ENCODE peak calls at places on chromosomes 5 and 9, in four cellular contexts. One of them, this sample, is unnamed.

GRCh38 chr9:34584970-34585369 is 4.6 kb downstream of the CNTFR start:
- DNase-seq in SK-N-SH: no peak
- DNase-seq in A549: no peak
- DNase-seq in HepG2: no peak
- DNase-seq in this sample: no peak

GRCh38 chr5:156328766-156329165 is 1.8 kb downstream of the SGCD start:
- DNase-seq in A549: no peak
- DNase-seq in HepG2: no peak
- DNase-seq in SK-N-SH: no peak
- DNase-seq in this sample: no peak

GRCh38 chr9:133967024-133967741 is 24.9 kb downstream of the VAV2 start:
- DNase-seq in HepG2: no peak
- DNase-seq in A549: no peak
- DNase-seq in SK-N-SH: no peak
- DNase-seq in this sample: no peak

GRCh38 chr9:104738452-104738851 is 9.0 kb upstream of the NIPSNAP3A start:
- DNase-seq in HepG2: no peak
- DNase-seq in SK-N-SH: no peak
- DNase-seq in A549: no peak
- DNase-seq in this sample: no peak

GRCh38 chr5:158303883-158304282 is 444.9 kb upstream of the CLINT1 start:
- DNase-seq in A549: no peak
- DNase-seq in SK-N-SH: no peak
- DNase-seq in HepG2: no peak
- DNase-seq in this sample: no peak

GRCh38 chr9:37466037-37466709 is 923 bp upstream of the ZBTB5 start:
- DNase-seq in A549: peak; percentile 93
- DNase-seq in HepG2: peak; percentile 25
- DNase-seq in SK-N-SH: peak; percentile 66
- DNase-seq in this sample: no peak

GRCh38 chr9:75451045-75451444 is 362.7 kb downstream of the OSTF1 start:
- DNase-seq in SK-N-SH: no peak
- DNase-seq in A549: no peak
- DNase-seq in HepG2: no peak
- DNase-seq in this sample: no peak

GRCh38 chr5:36177715-36178556 is 26.0 kb downstream of the SKP2 start:
- DNase-seq in A549: peak; percentile 56
- DNase-seq in SK-N-SH: peak; percentile 32
- DNase-seq in HepG2: peak; percentile 48
- DNase-seq in this sample: no peak

GRCh38 chr9:107935931-107936330 is 446.4 kb upstream of the KLF4 start:
- DNase-seq in A549: no peak
- DNase-seq in SK-N-SH: no peak
- DNase-seq in HepG2: no peak
- DNase-seq in this sample: no peak

GRCh38 chr9:85605905-85606304 is 135.8 kb downstream of the AGTPBP1 start:
- DNase-seq in A549: no peak
- DNase-seq in SK-N-SH: no peak
- DNase-seq in HepG2: no peak
- DNase-seq in this sample: no peak
- TF ChIP-seq PBX3 in A549: no peak
- TF ChIP-seq PBX3 in SK-N-SH: no peak
- TF ChIP-seq PBX3 in HepG2: no peak
- TF ChIP-seq PBX3 in this sample: no peak

GRCh38 chr5:179906795-179907569 is 715 bp downstream of the TBC1D9B start:
- DNase-seq in SK-N-SH: peak; percentile 79
- DNase-seq in A549: no peak
- DNase-seq in HepG2: no peak
- DNase-seq in this sample: no peak
- H3K4me3 ChIP-seq in SK-N-SH: peak overlapping the region; percentile 76
- H3K4me3 ChIP-seq in A549: peak overlapping the region; percentile 67
- H3K4me3 ChIP-seq in HepG2: peak overlapping the region; percentile 86
- H3K4me3 ChIP-seq in this sample: peak overlapping the region; percentile 94

DNA sequence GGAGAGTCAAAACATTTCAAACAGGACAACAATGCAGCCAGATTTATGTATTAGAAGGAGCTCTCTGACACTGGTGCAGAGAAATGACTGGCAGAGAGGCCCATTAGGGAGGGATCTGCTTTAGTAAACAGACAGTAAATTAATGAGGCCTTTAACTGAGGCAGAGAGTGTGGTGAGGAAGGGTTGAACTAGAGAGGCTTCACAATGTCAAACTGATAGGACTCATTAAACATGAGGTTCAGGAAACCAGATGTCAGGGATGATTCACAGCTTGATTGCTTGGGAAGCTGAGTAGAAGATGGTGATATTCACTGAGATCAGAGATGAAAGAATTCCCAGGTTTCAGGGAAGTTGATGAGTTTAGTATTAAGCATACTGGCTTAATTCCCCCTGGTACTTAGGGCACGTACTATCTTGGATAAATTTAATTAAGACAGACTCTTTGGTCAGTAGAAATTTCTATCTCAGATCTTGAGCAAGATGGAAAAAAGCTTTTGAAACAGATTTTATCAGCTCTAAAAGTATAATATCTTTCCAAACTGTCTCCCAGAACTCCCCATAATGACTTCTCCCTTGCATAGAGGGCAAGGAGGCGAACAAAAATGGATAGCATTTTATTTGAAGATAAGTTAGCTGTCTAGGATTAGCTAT is 8.6 kb upstream of the MUSK start:
- DNase-seq in HepG2: no peak
- DNase-seq in SK-N-SH: peak; percentile 32
- DNase-seq in A549: no peak
- DNase-seq in this sample: no peak
- TF ChIP-seq PBX3 in HepG2: no peak
- TF ChIP-seq PBX3 in SK-N-SH: peak; percentile 98
- TF ChIP-seq PBX3 in A549: no peak
- TF ChIP-seq PBX3 in this sample: no peak

GRCh38 chr5:151094861-151095260 is 14.0 kb upstream of the TNIP1 start:
- DNase-seq in HepG2: no peak
- DNase-seq in A549: no peak
- DNase-seq in SK-N-SH: no peak
- DNase-seq in this sample: no peak

GRCh38 chr5:151093476-151093889 is 12.6 kb upstream of the TNIP1 start:
- DNase-seq in HepG2: no peak
- DNase-seq in SK-N-SH: no peak
- DNase-seq in A549: peak; percentile 58
- DNase-seq in this sample: no peak

GRCh38 chr5:151095341-151096000 is 14.6 kb upstream of the TNIP1 start:
- DNase-seq in A549: peak; percentile 41
- DNase-seq in SK-N-SH: peak; percentile 36
- DNase-seq in HepG2: no peak
- DNase-seq in this sample: no peak

GRCh38 chr5:151094054-151094858 is 13.4 kb upstream of the TNIP1 start:
- DNase-seq in A549: peak; percentile 48
- DNase-seq in HepG2: no peak
- DNase-seq in SK-N-SH: no peak
- DNase-seq in this sample: no peak

DNA sequence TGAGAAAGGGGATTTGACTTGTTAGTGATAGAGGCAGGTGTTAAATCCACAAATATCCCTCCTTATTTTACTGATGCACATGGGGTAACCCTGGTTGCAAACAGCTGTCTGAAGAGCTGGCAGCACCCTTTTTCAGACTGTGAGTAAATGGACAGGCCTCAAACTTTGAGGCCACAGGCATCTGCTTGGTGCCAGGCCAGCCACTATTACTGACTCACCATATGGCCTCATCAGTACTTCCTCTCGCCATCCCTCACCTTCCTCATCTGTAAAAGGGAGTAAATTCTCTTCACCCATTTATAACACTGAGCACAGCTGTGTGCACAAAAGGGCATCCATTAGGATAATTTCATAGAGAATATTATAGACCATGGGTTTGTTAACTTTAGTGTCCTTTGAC is 11.9 kb upstream of the TNIP1 start:
- DNase-seq in SK-N-SH: no peak
- DNase-seq in HepG2: no peak
- DNase-seq in A549: no peak
- DNase-seq in this sample: no peak
- H3K4me3 ChIP-seq in SK-N-SH: no peak overlapping the region
- H3K4me3 ChIP-seq in HepG2: no peak overlapping the region
- H3K4me3 ChIP-seq in A549: no peak overlapping the region
- H3K4me3 ChIP-seq in this sample: no peak overlapping the region

DNA sequence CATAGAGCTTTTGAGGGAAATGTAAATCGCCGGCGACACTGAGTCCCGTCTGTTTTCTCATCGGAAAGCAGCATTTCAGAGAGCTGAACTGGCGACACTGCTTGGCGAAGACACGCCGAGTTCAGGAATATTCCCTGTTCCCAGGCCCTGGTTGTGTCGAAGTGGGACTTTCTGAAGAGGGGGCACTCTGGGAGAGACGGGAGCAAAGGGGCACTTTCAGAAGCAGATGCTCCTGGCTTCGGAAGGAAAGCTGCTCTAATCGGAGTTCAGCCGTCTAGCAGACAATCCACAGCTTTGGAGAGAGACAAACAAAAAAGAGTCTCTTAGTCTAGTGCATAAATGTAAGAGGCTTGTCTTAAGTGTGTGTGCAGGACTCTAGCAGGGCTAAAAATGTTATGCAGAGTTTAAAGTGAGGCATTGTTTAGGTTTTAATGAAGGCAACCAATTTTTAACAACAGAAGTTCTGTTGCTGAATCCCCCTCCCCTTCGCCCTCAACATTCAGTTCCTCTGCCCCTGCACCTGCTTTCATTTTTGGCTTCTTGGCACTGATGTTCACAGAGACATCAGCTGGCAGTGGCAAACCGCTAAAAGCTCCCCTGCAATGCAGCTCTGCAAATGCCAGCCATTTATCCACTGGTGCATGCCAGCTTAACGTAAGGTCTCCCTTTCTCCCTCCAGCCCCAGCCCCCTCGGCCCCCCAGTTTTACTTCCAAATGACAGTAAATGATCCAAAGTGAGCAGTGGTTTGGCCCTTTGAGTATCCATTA is 289.5 kb upstream of the MPDZ start:
- DNase-seq in SK-N-SH: no peak
- DNase-seq in HepG2: no peak
- DNase-seq in A549: no peak
- DNase-seq in this sample: no peak
- TF ChIP-seq PBX3 in SK-N-SH: no peak
- TF ChIP-seq PBX3 in HepG2: no peak
- TF ChIP-seq PBX3 in A549: no peak
- TF ChIP-seq PBX3 in this sample: no peak

GRCh38 chr5:115072266-115073056 is 97.2 kb downstream of the TRIM36 start:
- DNase-seq in HepG2: no peak
- DNase-seq in A549: no peak
- DNase-seq in SK-N-SH: no peak
- DNase-seq in this sample: no peak
- H3K4me3 ChIP-seq in HepG2: no peak overlapping the region
- H3K4me3 ChIP-seq in A549: no peak overlapping the region
- H3K4me3 ChIP-seq in SK-N-SH: no peak overlapping the region
- H3K4me3 ChIP-seq in this sample: no peak overlapping the region

GRCh38 chr5:160685219-160685618 is 166.8 kb downstream of the ATP10B start:
- DNase-seq in HepG2: no peak
- DNase-seq in A549: no peak
- DNase-seq in SK-N-SH: no peak
- DNase-seq in this sample: no peak

DNA sequence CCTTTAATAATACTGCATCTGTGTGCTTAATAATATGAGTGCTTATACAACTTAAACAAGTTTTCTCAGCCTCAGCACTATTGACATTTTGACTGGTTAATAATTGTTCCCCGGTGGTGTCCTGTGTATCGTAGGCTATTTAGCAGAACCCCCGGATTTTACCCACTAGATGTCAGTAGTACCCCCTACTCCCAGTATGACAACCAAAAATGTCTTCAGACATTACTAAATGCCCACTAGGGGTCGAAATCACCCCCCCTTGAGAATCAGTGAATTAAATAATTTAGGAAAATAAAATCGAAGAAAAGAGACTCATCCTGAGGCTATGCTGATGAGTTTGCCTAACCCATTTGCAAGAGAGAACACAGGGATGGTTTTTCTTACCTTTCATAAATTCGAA is 166.3 kb downstream of the ATP10B start:
- DNase-seq in HepG2: peak; percentile 45
- DNase-seq in A549: peak; percentile 9
- DNase-seq in SK-N-SH: peak; percentile 18
- DNase-seq in this sample: peak; percentile 13
- TF ChIP-seq PBX3 in HepG2: no peak
- TF ChIP-seq PBX3 in A549: no peak
- TF ChIP-seq PBX3 in SK-N-SH: no peak
- TF ChIP-seq PBX3 in this sample: no peak

DNA sequence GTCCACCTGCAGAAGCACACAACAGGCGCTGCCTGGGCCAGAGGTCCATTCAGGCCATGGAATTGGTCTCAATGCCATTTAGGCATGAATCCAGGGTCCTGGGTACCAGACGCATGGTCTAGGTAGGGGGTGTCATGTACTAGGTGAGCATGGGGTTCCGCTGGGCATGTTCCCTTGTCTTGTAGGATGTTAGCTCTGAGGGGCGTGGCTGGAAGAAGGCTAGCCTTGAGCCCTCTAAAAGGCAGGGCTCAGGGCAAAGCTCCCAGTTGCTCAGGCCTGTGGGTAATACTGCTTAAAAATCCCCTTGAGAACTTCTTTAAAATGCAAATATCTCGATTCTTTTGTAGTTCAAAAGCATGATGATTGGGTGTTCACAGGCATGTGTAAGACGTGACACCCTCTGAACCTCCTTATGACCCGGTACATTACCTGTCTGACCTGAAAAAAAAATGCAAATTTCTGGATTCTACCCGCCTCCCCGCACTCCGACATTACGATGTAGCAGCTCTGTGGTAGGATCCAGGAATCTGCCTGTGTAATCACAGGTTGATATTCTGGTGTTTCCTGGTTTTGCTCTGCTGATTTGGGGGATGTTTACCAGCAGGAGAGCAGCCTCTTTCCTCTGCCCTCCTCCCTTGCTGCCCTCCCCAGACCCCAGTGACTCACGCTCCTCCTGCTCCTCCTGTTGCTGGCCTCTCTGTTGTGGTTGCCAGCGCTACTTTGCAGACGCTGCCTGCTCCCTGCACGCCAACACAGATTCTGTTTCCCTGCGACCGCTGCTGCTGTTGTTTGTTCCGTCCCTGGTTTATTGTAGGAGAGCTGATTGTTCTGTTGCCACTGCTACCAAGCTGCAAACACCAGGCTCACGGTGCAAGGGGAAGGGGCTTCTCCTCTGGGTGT is 5.7 kb downstream of the TMC1 start:
- DNase-seq in SK-N-SH: peak; percentile 5
- DNase-seq in HepG2: peak; percentile 10
- DNase-seq in A549: peak; percentile 88
- DNase-seq in this sample: peak; percentile 77
- H3K4me3 ChIP-seq in SK-N-SH: peak overlapping the region; percentile 36
- H3K4me3 ChIP-seq in HepG2: peak overlapping the region; percentile 25
- H3K4me3 ChIP-seq in A549: peak overlapping the region; percentile 24
- H3K4me3 ChIP-seq in this sample: peak overlapping the region; percentile 51

GRCh38 chr5:78593465-78593864 is 55.1 kb downstream of the LHFPL2 start:
- DNase-seq in SK-N-SH: no peak
- DNase-seq in A549: no peak
- DNase-seq in HepG2: no peak
- DNase-seq in this sample: no peak
- TF ChIP-seq PBX3 in SK-N-SH: no peak
- TF ChIP-seq PBX3 in A549: no peak
- TF ChIP-seq PBX3 in HepG2: no peak
- TF ChIP-seq PBX3 in this sample: no peak

GRCh38 chr9:112810696-112811490 is 60.3 kb downstream of the SNX30 start:
- DNase-seq in HepG2: no peak
- DNase-seq in SK-N-SH: no peak
- DNase-seq in A549: no peak
- DNase-seq in this sample: no peak
- H3K4me3 ChIP-seq in HepG2: no peak overlapping the region
- H3K4me3 ChIP-seq in SK-N-SH: no peak overlapping the region
- H3K4me3 ChIP-seq in A549: no peak overlapping the region
- H3K4me3 ChIP-seq in this sample: no peak overlapping the region